ENCODE peak calls at places on chromosomes 6 and 20, in six cellular contexts. One of them, this sample, is unnamed.

GRCh38 chr20:12966468-12967085 is 42.2 kb upstream of the SPTLC3 start:
- DNase-seq in HT-29: peak
- DNase-seq in mesenteric fat pad: no peak
- DNase-seq in neural crest cell: no peak
- DNase-seq in glutamatergic neuron: no peak
- DNase-seq in NCI-H460: peak
- DNase-seq in this sample: no peak

GRCh38 chr6:117605169-117605826 is 3.0 kb upstream of the GOPC start:
- DNase-seq in HT-29: peak
- DNase-seq in mesenteric fat pad: no peak
- DNase-seq in neural crest cell: peak
- DNase-seq in glutamatergic neuron: peak
- DNase-seq in NCI-H460: peak
- DNase-seq in this sample: peak

GRCh38 chr6:158377866-158378265 is 65.6 kb downstream of the TULP4 start:
- DNase-seq in HT-29: no peak
- DNase-seq in mesenteric fat pad: no peak
- DNase-seq in neural crest cell: no peak
- DNase-seq in glutamatergic neuron: no peak
- DNase-seq in NCI-H460: no peak
- DNase-seq in this sample: no peak

GRCh38 chr6:36823421-36824096 is 15.7 kb downstream of the CPNE5 start:
- DNase-seq in HT-29: no peak
- DNase-seq in mesenteric fat pad: no peak
- DNase-seq in neural crest cell: no peak
- DNase-seq in glutamatergic neuron: no peak
- DNase-seq in NCI-H460: no peak
- DNase-seq in this sample: no peak

GRCh38 chr6:75830959-75831885 is 82.2 kb downstream of the MYO6 start:
- DNase-seq in HT-29: no peak
- DNase-seq in mesenteric fat pad: no peak
- DNase-seq in neural crest cell: no peak
- DNase-seq in glutamatergic neuron: no peak
- DNase-seq in NCI-H460: no peak
- DNase-seq in this sample: no peak

GRCh38 chr6:90297124-90297865 is 652 bp upstream of the BACH2 start:
- DNase-seq in HT-29: no peak
- DNase-seq in mesenteric fat pad: no peak
- DNase-seq in neural crest cell: no peak
- DNase-seq in glutamatergic neuron: no peak
- DNase-seq in NCI-H460: no peak
- DNase-seq in this sample: peak

GRCh38 chr20:22584630-22584921 is 204 bp upstream of the FOXA2 start:
- DNase-seq in HT-29: peak
- DNase-seq in mesenteric fat pad: no peak
- DNase-seq in neural crest cell: no peak
- DNase-seq in glutamatergic neuron: no peak
- DNase-seq in NCI-H460: no peak
- DNase-seq in this sample: no peak

GRCh38 chr6:43009124-43009523 is 4.6 kb downstream of the MEA1 start:
- DNase-seq in HT-29: peak
- DNase-seq in mesenteric fat pad: no peak
- DNase-seq in neural crest cell: peak
- DNase-seq in glutamatergic neuron: peak
- DNase-seq in NCI-H460: no peak
- DNase-seq in this sample: peak

GRCh38 chr20:37236462-37236861 is 25.2 kb downstream of the GHRH start:
- DNase-seq in HT-29: no peak
- DNase-seq in mesenteric fat pad: peak
- DNase-seq in neural crest cell: no peak
- DNase-seq in glutamatergic neuron: no peak
- DNase-seq in NCI-H460: no peak
- DNase-seq in this sample: no peak

GRCh38 chr20:19288061-19288460 is 75.6 kb downstream of the SLC24A3 start:
- DNase-seq in HT-29: no peak
- DNase-seq in mesenteric fat pad: no peak
- DNase-seq in neural crest cell: no peak
- DNase-seq in glutamatergic neuron: no peak
- DNase-seq in NCI-H460: no peak
- DNase-seq in this sample: no peak

GRCh38 chr6:163563303-163563702 is 148.8 kb downstream of the QKI start:
- DNase-seq in HT-29: no peak
- DNase-seq in mesenteric fat pad: no peak
- DNase-seq in neural crest cell: no peak
- DNase-seq in glutamatergic neuron: peak
- DNase-seq in NCI-H460: no peak
- DNase-seq in this sample: no peak

GRCh38 chr20:48609491-48609978 is 218.3 kb downstream of the PREX1 start:
- DNase-seq in HT-29: no peak
- DNase-seq in mesenteric fat pad: peak
- DNase-seq in neural crest cell: no peak
- DNase-seq in glutamatergic neuron: no peak
- DNase-seq in NCI-H460: no peak
- DNase-seq in this sample: no peak

GRCh38 chr6:126661646-126662045 is 321.7 kb downstream of the CENPW start:
- DNase-seq in HT-29: no peak
- DNase-seq in mesenteric fat pad: no peak
- DNase-seq in neural crest cell: no peak
- DNase-seq in glutamatergic neuron: no peak
- DNase-seq in NCI-H460: no peak
- DNase-seq in this sample: no peak

GRCh38 chr6:14645221-14645620 is 527.6 kb downstream of the CD83 start:
- DNase-seq in HT-29: no peak
- DNase-seq in mesenteric fat pad: no peak
- DNase-seq in neural crest cell: no peak
- DNase-seq in glutamatergic neuron: no peak
- DNase-seq in NCI-H460: no peak
- DNase-seq in this sample: no peak

GRCh38 chr6:53767941-53768340 is 26.9 kb upstream of the LRRC1 start:
- DNase-seq in HT-29: no peak
- DNase-seq in mesenteric fat pad: no peak
- DNase-seq in neural crest cell: no peak
- DNase-seq in glutamatergic neuron: no peak
- DNase-seq in NCI-H460: no peak
- DNase-seq in this sample: no peak

GRCh38 chr20:20741067-20742045 is 28.9 kb upstream of the RALGAPA2 start:
- DNase-seq in HT-29: no peak
- DNase-seq in mesenteric fat pad: no peak
- DNase-seq in neural crest cell: no peak
- DNase-seq in glutamatergic neuron: no peak
- DNase-seq in NCI-H460: no peak
- DNase-seq in this sample: no peak

GRCh38 chr20:54494303-54495006 is 19.1 kb downstream of the DOK5 start:
- DNase-seq in HT-29: no peak
- DNase-seq in mesenteric fat pad: no peak
- DNase-seq in neural crest cell: no peak
- DNase-seq in glutamatergic neuron: no peak
- DNase-seq in NCI-H460: no peak
- DNase-seq in this sample: no peak

GRCh38 chr6:5892669-5893068 is 114.1 kb downstream of the NRN1 start:
- DNase-seq in HT-29: no peak
- DNase-seq in mesenteric fat pad: no peak
- DNase-seq in neural crest cell: no peak
- DNase-seq in glutamatergic neuron: no peak
- DNase-seq in NCI-H460: no peak
- DNase-seq in this sample: no peak

GRCh38 chr6:14664616-14665315 is 547.2 kb downstream of the CD83 start:
- DNase-seq in HT-29: no peak
- DNase-seq in mesenteric fat pad: no peak
- DNase-seq in neural crest cell: peak
- DNase-seq in glutamatergic neuron: peak
- DNase-seq in NCI-H460: no peak
- DNase-seq in this sample: peak

GRCh38 chr6:109440325-109441068 is at the start of the genes PPIL6 and SMPD2:
- DNase-seq in HT-29: peak
- DNase-seq in mesenteric fat pad: peak
- DNase-seq in neural crest cell: peak
- DNase-seq in glutamatergic neuron: peak
- DNase-seq in NCI-H460: peak
- DNase-seq in this sample: peak

This sample was measured in BE2C.